ENCODE peak calls at places on chromosomes 11 and 22, in four cellular contexts. K is right lobe of liver, S is pancreas, G is ovary. D is an unnamed sample.

GRCh38 chr11:104094576-104094975 is 58.1 kb downstream of the DDI1 start:
- DNase-seq in K (no peak), S (no peak), G (no peak), D (no peak)

GRCh38 chr11:109062445-109062844 is 359.5 kb upstream of the C11orf87 start:
- DNase-seq in K (no peak), S (no peak), G (no peak), D (no peak)

GRCh38 chr11:112656772-112657428 is 304.3 kb upstream of the NCAM1 start:
- DNase-seq in K (no peak), S (no peak), G (no peak), D (no peak)

GRCh38 chr11:35523351-35523768 is 2.1 kb downstream of the PAMR1 start:
- DNase-seq in K (no peak), S (no peak), G (no peak), D (no peak)

GRCh38 chr11:19441752-19442553 is 201.2 kb upstream of the E2F8 start:
- DNase-seq in K (no peak), S (peak; percentile 86), G (peak; percentile 21), D (no peak)

GRCh38 chr11:35525501-35526175 is at the start of gene PAMR1:
- DNase-seq in K (peak; percentile 54), S (peak; percentile 23), G (peak; percentile 21), D (peak; percentile 65)

GRCh38 chr11:114395776-114396175 is 4.5 kb downstream of the C11orf71 start:
- DNase-seq in K (no peak), S (no peak), G (no peak), D (no peak)

GRCh38 chr11:68524681-68525080 is 64.1 kb downstream of the PPP6R3 start:
- DNase-seq in K (no peak), S (no peak), G (no peak), D (no peak)

GRCh38 chr11:74701351-74701750 is 29.9 kb downstream of the CHRDL2 start:
- DNase-seq in K (no peak), S (no peak), G (no peak), D (no peak)

GRCh38 chr11:27873664-27874063 is 173.4 kb upstream of the BDNF start:
- DNase-seq in K (no peak), S (no peak), G (no peak), D (no peak)

GRCh38 chr22:39490135-39490798 is 11.8 kb upstream of the MIEF1 start:
- DNase-seq in K (peak; percentile 86), S (peak; percentile 73), G (peak; percentile 58), D (peak; percentile 92)

GRCh38 chr11:16773981-16774710 is 35.7 kb downstream of the C11orf58 start:
- DNase-seq in K (no peak), S (no peak), G (no peak), D (no peak)

GRCh38 chr11:68436985-68437926 is 23.3 kb upstream of the PPP6R3 start:
- DNase-seq in K (peak; percentile 42), S (no peak), G (no peak), D (peak; percentile 77)

GRCh38 chr11:94125408-94126120 is 3.1 kb upstream of the PANX1 start:
- DNase-seq in K (no peak), S (no peak), G (no peak), D (no peak)

GRCh38 chr11:36258730-36259360 is 30.4 kb downstream of the COMMD9 start:
- DNase-seq in K (peak; percentile 63), S (peak; percentile 55), G (peak; percentile 46), D (no peak)

GRCh38 chr11:45238724-45239123 is 47.4 kb downstream of the SYT13 start:
- DNase-seq in K (no peak), S (no peak), G (no peak), D (no peak)

GRCh38 chr22:36445158-36445668 is 36.2 kb downstream of the TXN2 start:
- DNase-seq in K (no peak), S (no peak), G (peak; percentile 76), D (no peak)

GRCh38 chr11:35715649-35716048 is 53.1 kb downstream of the TRIM44 start:
- DNase-seq in K (no peak), S (no peak), G (no peak), D (no peak)

GRCh38 chr22:17906978-17907730 is 117.2 kb downstream of the MICAL3 start:
- DNase-seq in K (no peak), S (no peak), G (no peak), D (no peak)

GRCh38 chr22:17910561-17911311 is 113.6 kb downstream of the MICAL3 start:
- DNase-seq in K (no peak), S (peak; percentile 45), G (peak; percentile 71), D (no peak)

GRCh38 chr22:17911312-17911705 is 113.1 kb downstream of the MICAL3 start:
- DNase-seq in K (no peak), S (no peak), G (no peak), D (no peak)

GRCh38 chr22:17905445-17905844 is 118.9 kb downstream of the MICAL3 start:
- DNase-seq in K (no peak), S (no peak), G (no peak), D (no peak)

GRCh38 chr22:17907731-17908051 is 116.7 kb downstream of the MICAL3 start:
- DNase-seq in K (no peak), S (no peak), G (no peak), D (no peak)
- H3K4me1 ChIP-seq in K (no peaks in the 10 kb centered on the region), S (peaks cover 18% of the 10 kb centered on the region), G (peaks cover 12% of the 10 kb centered on the region), D (peaks cover 6% of the 10 kb centered on the region)

DNA sequence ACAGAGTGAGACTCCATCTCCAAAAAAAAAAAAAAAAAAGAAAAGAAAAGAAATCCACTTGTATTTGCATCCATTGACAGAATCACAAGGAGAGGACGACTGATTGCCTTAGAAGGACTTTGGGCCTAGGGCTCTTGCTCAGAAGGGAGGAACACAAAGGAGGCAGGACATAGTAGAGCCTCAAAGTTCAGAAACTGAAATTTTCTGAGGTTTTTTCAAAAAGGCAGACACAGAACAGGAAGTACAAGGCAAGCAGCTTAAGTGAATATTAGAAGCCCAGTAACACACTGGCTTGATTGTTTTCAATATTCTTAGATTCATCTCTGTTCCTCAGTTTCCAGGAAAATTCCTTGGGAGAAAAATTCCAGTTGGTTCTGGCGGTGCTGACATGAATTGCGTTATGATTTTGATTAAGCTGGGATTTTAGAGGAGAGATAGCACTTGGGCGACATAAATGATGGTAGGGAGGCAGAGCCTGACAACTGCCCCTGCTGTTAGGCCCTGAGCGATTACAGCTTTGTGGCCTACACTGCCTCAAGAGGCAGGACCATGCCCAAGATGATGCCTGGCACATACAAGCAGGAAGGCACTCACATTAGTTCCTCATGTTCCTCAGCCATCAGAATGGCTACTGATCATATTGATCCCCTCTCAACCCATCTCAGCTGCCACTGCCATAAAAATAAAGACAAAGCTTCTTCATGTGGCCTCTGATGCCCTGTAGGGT is 15.3 kb downstream of the CLPB start:
- DNase-seq in K (no peak), S (no peak), G (no peak), D (no peak)
- TF ChIP-seq CTCF in K (no peak), S (no peak), G (no peak), D (no peak)

GRCh38 chr11:130145328-130145812 is 14.2 kb upstream of the ST14 start:
- DNase-seq in K (no peak), S (no peak), G (no peak), D (no peak)
- H3K27ac ChIP-seq in K (peak overlapping the region; percentile 71), S (peak overlapping the region; percentile 69), G (no peak overlapping the region), D (peak overlapping the region; percentile 77)

GRCh38 chr11:3922056-3922455 is 66.6 kb downstream of the STIM1 start:
- DNase-seq in K (no peak), S (no peak), G (no peak), D (no peak)
- H3K4me1 ChIP-seq in K (no peaks in the 10 kb centered on the region), S (peaks cover 6% of the 10 kb centered on the region), G (peaks cover 2% of the 10 kb centered on the region), D (peaks cover 2% of the 10 kb centered on the region)

GRCh38 chr11:111459506-111460270 is 52.5 kb downstream of the BTG4 start:
- DNase-seq in K (no peak), S (no peak), G (no peak), D (no peak)
- TF ChIP-seq CTCF in K (no peak), S (no peak), G (no peak), D (no peak)

GRCh38 chr22:28977050-28977449 is 84.6 kb downstream of the C22orf31 start:
- DNase-seq in K (no peak), S (no peak), G (no peak), D (no peak)

GRCh38 chr22:28976588-28976987 is 85.0 kb downstream of the C22orf31 start:
- DNase-seq in K (no peak), S (no peak), G (no peak), D (no peak)

GRCh38 chr22:28978863-28979799 is 82.5 kb downstream of the C22orf31 start:
- DNase-seq in K (no peak), S (no peak), G (no peak), D (no peak)

GRCh38 chr22:28978158-28978557 is 83.5 kb downstream of the C22orf31 start:
- DNase-seq in K (no peak), S (no peak), G (no peak), D (no peak)

GRCh38 chr22:28977481-28977971 is 84.1 kb downstream of the C22orf31 start:
- DNase-seq in K (no peak), S (no peak), G (no peak), D (no peak)
- H3K27ac ChIP-seq in K (peak overlapping the region; percentile 57), S (peak overlapping the region; percentile 30), G (no peak overlapping the region), D (no peak overlapping the region)

GRCh38 chr11:128737704-128738103 is 43.8 kb downstream of the FLI1 start:
- DNase-seq in K (no peak), S (no peak), G (no peak), D (no peak)
- H3K4me1 ChIP-seq in K (no peaks in the 10 kb centered on the region), S (no peaks in the 10 kb centered on the region), G (no peaks in the 10 kb centered on the region), D (peaks cover 70% of the 10 kb centered on the region)

GRCh38 chr11:9814108-9814507 is 150.2 kb downstream of the SWAP70 start:
- DNase-seq in K (no peak), S (no peak), G (no peak), D (no peak)
- TF ChIP-seq CTCF in K (no peak), S (no peak), G (no peak), D (no peak)

GRCh38 chr11:33434294-33434693 is 177.1 kb downstream of the HIPK3 start:
- DNase-seq in K (no peak), S (no peak), G (no peak), D (no peak)

GRCh38 chr11:33438311-33438710 is 181.1 kb downstream of the HIPK3 start:
- DNase-seq in K (no peak), S (no peak), G (no peak), D (no peak)

GRCh38 chr11:33435201-33435600 is 178.0 kb downstream of the HIPK3 start:
- DNase-seq in K (no peak), S (no peak), G (no peak), D (no peak)

GRCh38 chr11:33437529-33437928 is 180.3 kb downstream of the HIPK3 start:
- DNase-seq in K (no peak), S (no peak), G (no peak), D (no peak)
- H3K27ac ChIP-seq in K (no peak overlapping the region), S (no peak overlapping the region), G (no peak overlapping the region), D (no peak overlapping the region)

DNA sequence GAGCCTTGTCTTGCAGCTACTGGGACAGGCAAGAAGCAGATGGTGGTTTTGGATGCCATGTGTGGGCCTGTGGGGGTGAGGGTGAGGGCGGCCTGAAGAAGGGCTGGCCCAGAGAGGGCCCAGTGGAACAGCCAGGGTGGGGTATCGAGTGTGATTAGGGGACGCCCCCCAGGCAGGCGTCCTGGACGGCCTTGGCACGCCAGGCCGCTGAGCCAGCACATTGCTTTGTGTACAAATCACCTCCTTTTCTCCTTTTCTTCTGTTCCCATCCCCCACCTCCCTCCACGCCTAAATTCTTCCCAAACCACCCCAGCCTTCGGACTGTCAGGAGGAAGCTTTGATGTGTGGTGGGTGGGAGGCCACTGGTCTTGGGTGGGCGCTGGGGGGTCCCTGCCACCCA is 7.8 kb upstream of the CD248 start:
- DNase-seq in K (no peak), S (no peak), G (no peak), D (no peak)
- H3K4me1 ChIP-seq in K (no peaks in the 10 kb centered on the region), S (no peaks in the 10 kb centered on the region), G (peaks cover 14% of the 10 kb centered on the region), D (peaks cover 27% of the 10 kb centered on the region)